ENCODE peak calls at places on chromosomes 3 and 15, in four cellular contexts. N, U, J and Q are unnamed samples.

GRCh38 chr3:19901337-19901736 is 32.7 kb downstream of the EFHB start:
- DNase-seq in N (peak; percentile 31), J (no peak), U (no peak), Q (no peak)

GRCh38 chr3:149411583-149411982 is 34.1 kb upstream of the TM4SF1 start:
- DNase-seq in U (no peak), J (no peak), N (peak; percentile 6), Q (no peak)

GRCh38 chr3:123832712-123833397 is 51.3 kb downstream of the MYLK start:
- DNase-seq in U (no peak), J (no peak), N (no peak), Q (no peak)

GRCh38 chr15:55106155-55106554 is 90.6 kb downstream of the RSL24D1 start:
- DNase-seq in J (no peak), N (no peak), U (no peak), Q (no peak)

GRCh38 chr3:128330301-128330845 is 136.3 kb downstream of the DNAJB8 start:
- DNase-seq in N (no peak), U (no peak), J (peak; percentile 41), Q (no peak)

GRCh38 chr3:76501315-76501714 is 538.6 kb upstream of the ROBO2 start:
- DNase-seq in J (no peak), N (no peak), U (no peak), Q (no peak)

GRCh38 chr15:73935547-73935946 is 9.3 kb downstream of the LOXL1 start:
- DNase-seq in U (no peak), J (no peak), N (no peak), Q (no peak)

GRCh38 chr3:19155375-19155774 is 7.1 kb downstream of the KCNH8 start:
- DNase-seq in U (no peak), N (no peak), J (no peak), Q (no peak)

GRCh38 chr15:99674279-99674678 is 59.0 kb downstream of the LYSMD4 start:
- DNase-seq in N (no peak), J (no peak), U (no peak), Q (no peak)

GRCh38 chr15:83170474-83171165 is 37.0 kb downstream of the HDGFL3 start:
- DNase-seq in N (no peak), U (no peak), J (no peak), Q (no peak)

GRCh38 chr3:156010829-156011228 is 109.5 kb upstream of the KCNAB1 start:
- DNase-seq in J (no peak), N (no peak), U (peak; percentile 33), Q (no peak)

GRCh38 chr3:188807002-188807401 is 364.8 kb upstream of the TPRG1 start:
- DNase-seq in U (no peak), J (no peak), N (peak; percentile 27), Q (no peak)

GRCh38 chr15:41435037-41435786 is 18.3 kb downstream of the RTF1 start:
- DNase-seq in J (no peak), U (no peak), N (no peak), Q (no peak)

GRCh38 chr3:151316267-151316991 is at the start of gene GPR87:
- DNase-seq in N (no peak), U (peak; percentile 35), J (no peak), Q (no peak)

GRCh38 chr3:72836409-72836808 is 11.8 kb downstream of the SHQ1 start:
- DNase-seq in N (no peak), J (no peak), U (no peak), Q (no peak)

GRCh38 chr3:72839057-72839456 is 9.2 kb downstream of the SHQ1 start:
- DNase-seq in N (no peak), U (no peak), J (no peak), Q (no peak)

DNA sequence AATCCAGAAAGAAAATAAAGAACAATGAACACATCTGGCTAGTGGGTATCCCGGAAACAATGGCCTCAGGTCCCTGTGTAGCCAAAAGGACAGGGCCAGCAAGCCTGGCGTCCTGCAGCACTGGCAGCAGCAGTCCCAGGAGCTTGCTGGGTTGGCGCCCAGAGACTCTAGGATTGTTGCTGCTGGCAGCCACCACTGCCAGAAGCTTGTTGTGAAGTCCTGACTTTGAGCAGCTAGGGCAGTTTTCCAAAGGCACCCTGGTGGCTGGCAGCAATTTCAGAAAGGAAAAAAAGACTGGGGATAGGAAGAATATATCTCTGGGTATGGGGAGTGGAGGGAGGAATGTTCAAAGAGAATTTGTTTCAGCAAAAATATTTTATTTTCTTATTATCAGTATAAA is 11.3 kb downstream of the SHQ1 start:
- DNase-seq in U (no peak), N (no peak), J (no peak), Q (no peak)
- TF ChIP-seq CTCF in U (no peak), N (no peak), J (no peak), Q (no peak)

DNA sequence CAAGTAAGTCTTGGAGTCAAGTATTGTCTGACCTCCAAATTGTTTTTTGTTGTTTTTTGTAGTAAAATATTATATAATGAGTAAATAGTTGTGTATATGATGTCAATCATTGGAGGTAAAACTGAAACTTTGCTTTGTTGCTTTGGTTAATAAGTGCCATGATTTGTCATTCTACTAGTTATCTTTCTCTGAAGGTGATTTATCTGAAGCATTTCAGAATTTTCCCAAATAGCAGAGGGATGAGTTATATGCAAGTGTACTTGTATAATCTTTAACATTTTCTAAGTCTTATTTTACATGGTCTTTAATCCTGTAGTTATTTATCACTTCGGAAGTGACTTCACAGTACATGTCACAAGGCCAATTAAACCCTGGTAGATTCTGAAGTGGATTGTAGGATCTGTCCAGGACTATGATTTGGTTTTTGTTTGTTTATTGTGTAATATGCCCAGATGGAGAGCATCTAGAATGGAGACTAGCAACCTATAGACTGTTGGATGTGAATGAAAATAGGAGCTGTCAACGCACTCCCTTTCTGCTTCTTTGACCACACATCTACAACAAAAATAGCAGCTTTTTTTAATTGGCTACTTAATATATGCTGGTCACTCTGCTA is 93.1 kb upstream of the SAMMSON start:
- DNase-seq in U (no peak), N (no peak), J (no peak), Q (no peak)
- TF ChIP-seq CTCF in U (no peak), N (no peak), J (no peak), Q (no peak)

DNA sequence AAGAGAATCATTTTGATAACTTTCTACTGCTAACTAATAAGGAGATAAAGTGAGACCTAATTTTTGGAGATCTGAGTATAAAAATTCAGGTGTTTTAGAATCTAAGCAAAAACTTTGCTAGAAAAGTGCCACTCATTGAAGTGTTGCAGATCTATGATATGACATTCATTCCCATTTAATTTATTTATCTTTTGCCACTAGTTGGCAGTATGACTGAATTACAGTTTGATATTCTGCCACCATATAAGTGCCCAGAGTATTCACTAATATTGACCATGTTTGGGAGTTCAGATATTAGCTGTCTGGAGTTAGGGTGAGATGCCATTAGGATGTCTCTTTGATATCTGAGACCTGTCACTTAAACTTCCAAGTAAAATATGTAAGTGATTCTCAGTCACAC is 251.3 kb upstream of the GBE1 start:
- DNase-seq in N (peak; percentile 11), U (no peak), J (no peak), Q (no peak)
- TF ChIP-seq CTCF in N (peak; percentile 21), U (peak; percentile 27), J (no peak), Q (peak; percentile 28)

GRCh38 chr15:47551079-47551478 is 166.2 kb upstream of the SEMA6D start:
- DNase-seq in J (no peak), N (peak; percentile 20), U (no peak), Q (no peak)
- TF ChIP-seq CTCF in J (peak; percentile 25), N (peak; percentile 31), U (no peak), Q (no peak)

GRCh38 chr15:64213646-64214045 is 50.8 kb upstream of the PPIB start:
- DNase-seq in J (no peak), N (no peak), U (no peak), Q (no peak)

GRCh38 chr15:64222573-64223361 is 59.9 kb upstream of the PPIB start:
- DNase-seq in U (no peak), N (no peak), J (no peak), Q (no peak)

GRCh38 chr15:64211696-64212095 is 48.9 kb upstream of the PPIB start:
- DNase-seq in J (no peak), N (no peak), U (no peak), Q (no peak)

GRCh38 chr15:64216161-64216560 is 53.3 kb upstream of the PPIB start:
- DNase-seq in N (no peak), U (no peak), J (no peak), Q (no peak)

GRCh38 chr15:64216722-64217428 is 54.1 kb upstream of the PPIB start:
- DNase-seq in N (peak; percentile 77), U (no peak), J (no peak), Q (no peak)
- TF ChIP-seq CTCF in N (no peak), U (no peak), J (no peak), Q (no peak)

GRCh38 chr3:117409701-117410459 is 700.3 kb downstream of the TUSC7 start:
- DNase-seq in N (no peak), J (no peak), U (no peak), Q (no peak)

GRCh38 chr3:117404756-117405155 is 695.2 kb downstream of the TUSC7 start:
- DNase-seq in U (no peak), N (no peak), J (no peak), Q (no peak)

GRCh38 chr3:117408811-117409210 is 699.2 kb downstream of the TUSC7 start:
- DNase-seq in U (no peak), J (no peak), N (no peak), Q (no peak)

GRCh38 chr3:117409256-117409655 is 699.7 kb downstream of the TUSC7 start:
- DNase-seq in U (no peak), J (no peak), N (no peak), Q (no peak)

GRCh38 chr3:117407317-117407716 is 697.7 kb downstream of the TUSC7 start:
- DNase-seq in N (peak; percentile 40), U (peak; percentile 30), J (no peak), Q (no peak)
- TF ChIP-seq CTCF in N (peak; percentile 40), U (peak; percentile 28), J (peak; percentile 22), Q (peak; percentile 20)

DNA sequence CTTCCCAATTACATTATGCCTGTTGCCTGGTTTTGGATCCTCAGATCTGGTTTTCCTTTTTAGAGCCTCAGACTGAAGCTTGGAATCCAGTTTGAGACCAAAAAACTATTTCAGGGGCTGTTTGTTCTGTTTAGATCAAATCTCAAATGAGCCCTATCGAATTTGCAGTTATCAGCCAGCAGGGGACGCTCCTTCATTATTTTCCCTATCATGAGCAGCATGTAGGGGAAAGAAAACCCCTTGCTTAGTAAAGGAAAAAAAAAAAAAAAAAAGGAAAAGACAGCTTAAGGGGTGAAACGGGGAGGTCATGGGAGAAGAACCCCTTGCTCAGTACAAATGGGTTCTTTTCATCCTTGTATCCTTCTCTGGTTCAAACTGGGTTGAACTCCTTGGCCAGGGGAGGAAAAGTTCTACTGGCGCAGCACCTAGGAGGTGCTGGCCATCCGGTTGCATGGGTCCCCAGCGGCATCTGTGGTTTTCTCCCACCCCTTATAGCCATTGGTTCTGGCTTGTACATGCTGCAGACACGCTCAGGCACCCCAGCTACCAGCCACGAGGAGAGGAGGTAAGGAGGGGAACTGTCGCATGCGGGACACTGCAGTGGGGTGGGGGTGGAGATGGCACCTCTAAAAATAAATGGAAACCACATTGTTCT is 1375.1 kb upstream of the ALCAM start:
- DNase-seq in J (no peak), N (peak; percentile 17), U (no peak), Q (no peak)
- TF ChIP-seq CTCF in J (no peak), N (peak; percentile 47), U (peak; percentile 16), Q (no peak)